ENCODE peak calls at places on chromosomes 16 and 17, in four cellular contexts. One of them, this sample, is unnamed.

GRCh38 chr16:31112711-31113419 is 4.6 kb upstream of the KAT8 start:
- DNase-seq in sigmoid colon: no peak
- DNase-seq in IMR-90: no peak
- DNase-seq in upper lobe of right lung: no peak
- DNase-seq in this sample: no peak

GRCh38 chr17:77449908-77450741 is 309.4 kb downstream of the SEC14L1 start:
- DNase-seq in IMR-90: peak; percentile 72
- DNase-seq in sigmoid colon: peak; percentile 91
- DNase-seq in upper lobe of right lung: no peak
- DNase-seq in this sample: peak; percentile 92

GRCh38 chr16:1221628-1222552 is 3.2 kb downstream of the TPSG1 start:
- DNase-seq in upper lobe of right lung: no peak
- DNase-seq in IMR-90: no peak
- DNase-seq in sigmoid colon: no peak
- DNase-seq in this sample: no peak

GRCh38 chr16:16141141-16141540 is 82.2 kb downstream of the ABCC6 start:
- DNase-seq in sigmoid colon: no peak
- DNase-seq in IMR-90: no peak
- DNase-seq in upper lobe of right lung: no peak
- DNase-seq in this sample: peak; percentile 61

GRCh38 chr17:10210151-10210574 is 11.8 kb upstream of the GAS7 start:
- DNase-seq in sigmoid colon: no peak
- DNase-seq in upper lobe of right lung: no peak
- DNase-seq in IMR-90: peak; percentile 58
- DNase-seq in this sample: peak; percentile 51

GRCh38 chr17:48555183-48555615 is 10.3 kb upstream of the HOXB2 start:
- DNase-seq in upper lobe of right lung: no peak
- DNase-seq in sigmoid colon: no peak
- DNase-seq in IMR-90: peak; percentile 99
- DNase-seq in this sample: no peak

GRCh38 chr16:49467540-49468372 is 94.2 kb downstream of the C16orf78 start:
- DNase-seq in sigmoid colon: peak; percentile 49
- DNase-seq in upper lobe of right lung: no peak
- DNase-seq in IMR-90: no peak
- DNase-seq in this sample: no peak

GRCh38 chr16:660459-661183 is 7.3 kb upstream of the RHOT2 start:
- DNase-seq in upper lobe of right lung: peak; percentile 97
- DNase-seq in sigmoid colon: peak; percentile 96
- DNase-seq in IMR-90: peak; percentile 77
- DNase-seq in this sample: peak; percentile 95

GRCh38 chr17:42002175-42002791 is 15.0 kb downstream of the DNAJC7 start:
- DNase-seq in IMR-90: no peak
- DNase-seq in sigmoid colon: no peak
- DNase-seq in upper lobe of right lung: no peak
- DNase-seq in this sample: no peak

GRCh38 chr16:79347176-79347715 is 253.3 kb downstream of the MAF start:
- DNase-seq in IMR-90: no peak
- DNase-seq in sigmoid colon: no peak
- DNase-seq in upper lobe of right lung: no peak
- DNase-seq in this sample: no peak

GRCh38 chr17:77281904-77282367 is 141.2 kb downstream of the SEC14L1 start:
- DNase-seq in IMR-90: no peak
- DNase-seq in sigmoid colon: no peak
- DNase-seq in upper lobe of right lung: peak; percentile 81
- DNase-seq in this sample: no peak

GRCh38 chr17:70791748-70792443 is 622.6 kb downstream of the KCNJ2 start:
- DNase-seq in sigmoid colon: no peak
- DNase-seq in upper lobe of right lung: no peak
- DNase-seq in IMR-90: no peak
- DNase-seq in this sample: no peak

GRCh38 chr16:46690281-46691178 is 1.1 kb downstream of the ORC6 start:
- DNase-seq in upper lobe of right lung: no peak
- DNase-seq in sigmoid colon: no peak
- DNase-seq in IMR-90: peak; percentile 40
- DNase-seq in this sample: no peak

GRCh38 chr16:30775381-30776099 is 11.5 kb downstream of the ZNF629 start:
- DNase-seq in upper lobe of right lung: peak; percentile 91
- DNase-seq in sigmoid colon: peak; percentile 91
- DNase-seq in IMR-90: peak; percentile 76
- DNase-seq in this sample: peak; percentile 92

GRCh38 chr17:38454528-38454927 is 26.3 kb downstream of the ARHGAP23 start:
- DNase-seq in sigmoid colon: peak; percentile 96
- DNase-seq in IMR-90: peak; percentile 80
- DNase-seq in upper lobe of right lung: peak; percentile 82
- DNase-seq in this sample: peak; percentile 93

GRCh38 chr16:71846443-71846842 is 667 bp downstream of the ATXN1L start:
- DNase-seq in upper lobe of right lung: no peak
- DNase-seq in IMR-90: no peak
- DNase-seq in sigmoid colon: peak; percentile 66
- DNase-seq in this sample: no peak

GRCh38 chr16:13351651-13352217 is 450.3 kb downstream of the SHISA9 start:
- DNase-seq in upper lobe of right lung: no peak
- DNase-seq in sigmoid colon: no peak
- DNase-seq in IMR-90: no peak
- DNase-seq in this sample: no peak

GRCh38 chr17:31434404-31435050 is 43.1 kb downstream of the RAB11FIP4 start:
- DNase-seq in sigmoid colon: no peak
- DNase-seq in upper lobe of right lung: no peak
- DNase-seq in IMR-90: no peak
- DNase-seq in this sample: no peak

GRCh38 chr16:59412275-59412841 is 678.2 kb upstream of the GOT2 start:
- DNase-seq in sigmoid colon: no peak
- DNase-seq in upper lobe of right lung: no peak
- DNase-seq in IMR-90: peak; percentile 30
- DNase-seq in this sample: no peak

GRCh38 chr17:49996495-49997255 is 1.7 kb upstream of the DLX3 start:
- DNase-seq in sigmoid colon: no peak
- DNase-seq in upper lobe of right lung: peak; percentile 81
- DNase-seq in IMR-90: peak; percentile 12
- DNase-seq in this sample: peak; percentile 90

GRCh38 chr16:28324235-28324886 is 32.0 kb downstream of the SBK1 start:
- DNase-seq in upper lobe of right lung: peak; percentile 46
- DNase-seq in sigmoid colon: peak; percentile 38
- DNase-seq in IMR-90: no peak
- DNase-seq in this sample: no peak

GRCh38 chr17:37714897-37715296 is 30.0 kb downstream of the HNF1B start:
- DNase-seq in IMR-90: peak; percentile 20
- DNase-seq in sigmoid colon: no peak
- DNase-seq in upper lobe of right lung: no peak
- DNase-seq in this sample: no peak

GRCh38 chr17:17510456-17511292 is 14.5 kb upstream of the RASD1 start:
- DNase-seq in IMR-90: no peak
- DNase-seq in sigmoid colon: no peak
- DNase-seq in upper lobe of right lung: no peak
- DNase-seq in this sample: peak; percentile 29

GRCh38 chr16:53787423-53787822 is 83.5 kb downstream of the FTO start:
- DNase-seq in sigmoid colon: no peak
- DNase-seq in IMR-90: no peak
- DNase-seq in upper lobe of right lung: no peak
- DNase-seq in this sample: no peak

GRCh38 chr17:31598388-31598760 is 206.9 kb downstream of the RAB11FIP4 start:
- DNase-seq in upper lobe of right lung: no peak
- DNase-seq in IMR-90: no peak
- DNase-seq in sigmoid colon: no peak
- DNase-seq in this sample: no peak

DNA sequence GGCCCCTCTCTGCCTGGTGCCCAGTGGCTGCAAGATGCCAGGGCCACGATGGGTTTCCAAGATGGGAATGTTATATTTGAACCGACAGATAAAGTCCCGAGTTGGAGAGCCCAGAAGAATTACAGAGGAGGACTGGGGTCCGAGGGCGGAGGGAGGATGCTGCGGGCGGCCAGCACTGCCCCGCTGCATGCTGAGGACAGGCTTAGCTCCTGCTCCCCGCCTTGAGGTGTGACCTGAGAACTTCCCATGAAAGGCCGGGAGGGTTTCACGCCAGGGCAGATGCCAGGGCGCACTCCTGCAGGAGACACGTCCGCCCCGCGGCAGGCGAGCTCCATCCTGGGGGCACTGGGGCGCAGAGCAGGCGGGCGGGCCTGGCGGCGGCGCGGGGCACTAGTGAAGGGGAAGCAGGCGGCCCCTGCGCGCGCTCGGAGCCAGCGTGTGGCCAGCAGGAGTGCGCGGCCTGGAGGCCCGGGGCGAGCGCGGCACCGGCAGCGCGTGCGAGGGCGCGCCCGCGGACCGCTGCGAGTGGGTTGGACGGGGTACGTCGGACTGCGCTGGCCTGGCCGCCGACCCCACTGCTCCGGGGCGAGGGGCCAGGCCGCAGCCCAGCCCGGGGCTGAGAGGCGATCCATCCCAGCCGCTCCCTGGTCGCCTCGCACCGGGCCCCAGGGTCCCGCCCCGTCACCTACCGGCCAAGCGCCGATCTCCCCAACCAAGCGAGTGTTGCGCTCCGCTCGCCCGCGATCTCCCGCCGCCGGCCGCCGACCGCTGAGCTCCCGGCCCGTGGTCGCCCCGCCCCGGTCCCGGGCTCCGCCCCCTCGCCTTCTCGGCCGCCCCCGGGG is at the start of gene MAP3K14:
- DNase-seq in upper lobe of right lung: peak; percentile 92
- DNase-seq in sigmoid colon: peak; percentile 89
- DNase-seq in IMR-90: peak; percentile 64
- DNase-seq in this sample: peak; percentile 91
- H3K9me3 ChIP-seq in upper lobe of right lung: no peaks in the 10 kb centered on the region
- H3K9me3 ChIP-seq in sigmoid colon: no peaks in the 10 kb centered on the region
- H3K9me3 ChIP-seq in IMR-90: no peaks in the 10 kb centered on the region
- H3K9me3 ChIP-seq in this sample: no peaks in the 10 kb centered on the region

GRCh38 chr17:28892024-28892423 is 5.5 kb downstream of the FLOT2 start:
- DNase-seq in IMR-90: no peak
- DNase-seq in sigmoid colon: no peak
- DNase-seq in upper lobe of right lung: no peak
- DNase-seq in this sample: no peak
- H3K4me3 ChIP-seq in IMR-90: no peak overlapping the region
- H3K4me3 ChIP-seq in sigmoid colon: no peak overlapping the region
- H3K4me3 ChIP-seq in upper lobe of right lung: no peak overlapping the region
- H3K4me3 ChIP-seq in this sample: no peak overlapping the region

GRCh38 chr17:15361151-15361550 is 19.8 kb upstream of the TEKT3 start:
- DNase-seq in upper lobe of right lung: no peak
- DNase-seq in IMR-90: no peak
- DNase-seq in sigmoid colon: no peak
- DNase-seq in this sample: no peak
- H3K9me3 ChIP-seq in upper lobe of right lung: no peaks in the 10 kb centered on the region
- H3K9me3 ChIP-seq in IMR-90: no peaks in the 10 kb centered on the region
- H3K9me3 ChIP-seq in sigmoid colon: no peaks in the 10 kb centered on the region
- H3K9me3 ChIP-seq in this sample: no peaks in the 10 kb centered on the region

GRCh38 chr16:85430523-85431381 is 182.4 kb upstream of the GSE1 start:
- DNase-seq in IMR-90: no peak
- DNase-seq in upper lobe of right lung: peak; percentile 65
- DNase-seq in sigmoid colon: peak; percentile 61
- DNase-seq in this sample: peak; percentile 71
- H3K4me3 ChIP-seq in IMR-90: no peak overlapping the region
- H3K4me3 ChIP-seq in upper lobe of right lung: no peak overlapping the region
- H3K4me3 ChIP-seq in sigmoid colon: no peak overlapping the region
- H3K4me3 ChIP-seq in this sample: no peak overlapping the region

This sample was measured in aorta.